ENCODE peak calls at places on chromosomes 3 and 15, in six cellular contexts. I, P, Q, C, S and E are unnamed samples.

GRCh38 chr3:44568561-44568960 is 13.6 kb downstream of the ZKSCAN7 start:
- DNase-seq in S (no peak), I (no peak), Q (no peak), P (no peak), C (no peak), E (no peak)

GRCh38 chr3:143307613-143308183 is 188.1 kb downstream of the CHST2 start:
- DNase-seq in S (no peak), C (peak; percentile 31), P (peak; percentile 9), Q (peak; percentile 37), I (peak; percentile 42), E (no peak)

GRCh38 chr15:40345225-40345866 is 4.6 kb upstream of the CCDC9B start:
- DNase-seq in S (no peak), I (no peak), Q (no peak), C (no peak), P (no peak), E (no peak)

GRCh38 chr15:45829336-45830153 is 194.7 kb downstream of the SQOR start:
- DNase-seq in C (no peak), Q (peak; percentile 46), S (no peak), P (no peak), I (no peak), E (no peak)

GRCh38 chr3:18758047-18758704 is 333.0 kb upstream of the SATB1 start:
- DNase-seq in Q (no peak), I (no peak), C (peak; percentile 28), P (peak; percentile 1), S (peak; percentile 13), E (no peak)

GRCh38 chr15:92603278-92603677 is 52.3 kb downstream of the FAM174B start:
- DNase-seq in Q (no peak), I (no peak), S (no peak), P (no peak), C (no peak), E (no peak)

GRCh38 chr3:152232001-152232400 is 36.7 kb upstream of the MBNL1 start:
- DNase-seq in P (no peak), C (no peak), I (no peak), S (no peak), Q (no peak), E (no peak)

GRCh38 chr15:67743558-67743957 is 81.8 kb upstream of the SKOR1 start:
- DNase-seq in Q (no peak), C (no peak), I (no peak), S (no peak), P (no peak), E (no peak)

GRCh38 chr15:63466378-63467192 is 37.8 kb upstream of the USP3 start:
- DNase-seq in I (no peak), C (no peak), Q (no peak), P (peak; percentile 91), S (peak; percentile 80), E (peak; percentile 39)

GRCh38 chr15:52730163-52730562 is 51.0 kb upstream of the ATOSA start:
- DNase-seq in P (no peak), I (no peak), C (peak; percentile 28), Q (no peak), S (no peak), E (no peak)

GRCh38 chr15:57772223-57772957 is 65.9 kb downstream of the POLR2M start:
- DNase-seq in S (no peak), Q (no peak), C (no peak), P (no peak), I (no peak), E (no peak)

GRCh38 chr15:90972133-90972532 is 17.4 kb downstream of the RCCD1 start:
- DNase-seq in P (no peak), I (no peak), S (no peak), Q (no peak), C (no peak), E (no peak)

GRCh38 chr15:68658641-68659358 is 80.0 kb downstream of the CORO2B start:
- DNase-seq in P (no peak), Q (no peak), S (no peak), I (no peak), C (no peak), E (no peak)

GRCh38 chr3:28651159-28651558 is 302.5 kb upstream of the AZI2 start:
- DNase-seq in S (no peak), P (no peak), C (no peak), Q (no peak), I (no peak), E (no peak)

GRCh38 chr3:195872800-195873199 is 35.6 kb downstream of the TNK2 start:
- DNase-seq in Q (no peak), P (no peak), S (no peak), I (no peak), C (no peak), E (peak; percentile 73)

GRCh38 chr15:27365441-27365840 is 394.5 kb downstream of the GABRG3 start:
- DNase-seq in C (no peak), Q (no peak), P (no peak), S (no peak), I (no peak), E (no peak)

GRCh38 chr15:24848050-24848449 is 106.7 kb upstream of the SNRPN start:
- DNase-seq in I (peak; percentile 26), C (no peak), P (peak; percentile 5), Q (no peak), S (no peak), E (peak; percentile 65)

GRCh38 chr3:4977001-4977888 is 2.0 kb upstream of the BHLHE40 start:
- DNase-seq in S (peak; percentile 72), P (peak; percentile 62), Q (peak; percentile 75), C (peak; percentile 89), I (peak; percentile 87), E (peak; percentile 80)

GRCh38 chr15:42137461-42138261 is 18.8 kb downstream of the PLA2G4F start:
- DNase-seq in C (no peak), I (no peak), S (peak; percentile 64), Q (peak; percentile 25), P (peak; percentile 43), E (no peak)

GRCh38 chr3:13214847-13215472 is 141.7 kb upstream of the IQSEC1 start:
- DNase-seq in I (no peak), Q (no peak), C (no peak), P (no peak), S (no peak), E (no peak)

GRCh38 chr3:10594915-10595314 is 89.5 kb upstream of the ATP2B2 start:
- DNase-seq in Q (no peak), I (no peak), C (peak; percentile 5), P (peak; percentile 54), S (peak; percentile 19), E (no peak)

GRCh38 chr3:61617041-61617440 is 55.7 kb downstream of the PTPRG start:
- DNase-seq in Q (no peak), P (no peak), C (no peak), S (no peak), I (no peak), E (no peak)

GRCh38 chr3:170021083-170021482 is 16.7 kb upstream of the GPR160 start:
- DNase-seq in I (no peak), P (no peak), Q (no peak), C (no peak), S (no peak), E (no peak)

GRCh38 chr3:101574388-101575156 is 592 bp downstream of the PCNP start:
- DNase-seq in Q (peak; percentile 50), P (peak; percentile 28), S (peak; percentile 51), C (peak; percentile 2), I (peak; percentile 62), E (no peak)

GRCh38 chr15:62173215-62173614 is 8.1 kb upstream of the C2CD4B start:
- DNase-seq in P (no peak), S (no peak), I (no peak), Q (no peak), C (no peak), E (peak; percentile 31)

GRCh38 chr15:58249646-58250312 is 111.6 kb downstream of the AQP9 start:
- DNase-seq in I (no peak), S (no peak), C (no peak), Q (no peak), P (no peak), E (no peak)

GRCh38 chr15:62392411-62392810 is 227.3 kb upstream of the C2CD4B start:
- DNase-seq in P (no peak), Q (no peak), I (no peak), C (no peak), S (no peak), E (no peak)

GRCh38 chr3:192855434-192855833 is 62.2 kb downstream of the MB21D2 start:
- DNase-seq in Q (no peak), P (no peak), I (no peak), C (no peak), S (no peak), E (no peak)

GRCh38 chr3:192847918-192848317 is 69.7 kb downstream of the MB21D2 start:
- DNase-seq in Q (no peak), P (no peak), S (no peak), C (no peak), I (no peak), E (no peak)

GRCh38 chr3:192848371-192849233 is 69.1 kb downstream of the MB21D2 start:
- DNase-seq in S (no peak), C (peak; percentile 75), I (no peak), P (no peak), Q (no peak), E (no peak)

GRCh38 chr3:192850501-192850981 is 67.1 kb downstream of the MB21D2 start:
- DNase-seq in P (no peak), S (no peak), C (peak; percentile 69), Q (peak; percentile 45), I (no peak), E (peak; percentile 23)

GRCh38 chr3:192851821-192852352 is 65.8 kb downstream of the MB21D2 start:
- DNase-seq in P (peak; percentile 67), Q (peak; percentile 88), C (no peak), I (no peak), S (peak; percentile 33), E (no peak)
- TF ChIP-seq EP300 in P (no peak), Q (no peak), C (no peak), I (no peak), S (peak; percentile 42), E (no peak)

GRCh38 chr15:23690450-23690852 is 3.3 kb upstream of the NDN start:
- DNase-seq in Q (peak; percentile 40), S (peak; percentile 43), I (peak; percentile 91), C (no peak), P (no peak), E (peak; percentile 62)
- TF ChIP-seq EP300 in Q (no peak), S (peak; percentile 16), I (no peak), C (no peak), P (no peak), E (no peak)

GRCh38 chr15:74683758-74684157 is 12.1 kb downstream of the EDC3 start:
- DNase-seq in S (no peak), C (no peak), P (no peak), I (no peak), Q (no peak), E (no peak)
- TF ChIP-seq EP300 in S (no peak), C (no peak), P (no peak), I (no peak), Q (no peak), E (no peak)

GRCh38 chr15:94743668-94744067 is 512.3 kb downstream of the MCTP2 start:
- DNase-seq in I (no peak), P (no peak), Q (no peak), C (no peak), S (no peak), E (no peak)

GRCh38 chr15:94747510-94747909 is 516.1 kb downstream of the MCTP2 start:
- DNase-seq in S (no peak), Q (no peak), P (no peak), C (no peak), I (no peak), E (no peak)

GRCh38 chr15:94744080-94744793 is 512.9 kb downstream of the MCTP2 start:
- DNase-seq in P (no peak), C (no peak), I (no peak), Q (no peak), S (no peak), E (no peak)

GRCh38 chr15:94749848-94750617 is 518.7 kb downstream of the MCTP2 start:
- DNase-seq in P (no peak), I (no peak), Q (no peak), C (no peak), S (peak; percentile 28), E (no peak)

GRCh38 chr15:94745371-94745770 is 514.0 kb downstream of the MCTP2 start:
- DNase-seq in P (no peak), S (no peak), C (no peak), Q (no peak), I (no peak), E (no peak)
- TF ChIP-seq EP300 in P (no peak), S (no peak), C (no peak), Q (no peak), I (no peak), E (no peak)